ENCODE peak calls at places on chromosomes 6 and 20, in six cellular contexts. F is Panc1, D is left lung, E is esophagus squamous epithelium, Z is pancreas, G is ascending aorta. R is an unnamed sample.

GRCh38 chr20:4813839-4814695 is 92.4 kb downstream of the PRND start:
- DNase-seq in F (no peak), D (no peak), E (peak; percentile 31), Z (no peak), G (no peak), R (no peak)

GRCh38 chr20:32626859-32627636 is 41.9 kb upstream of the NOL4L start:
- DNase-seq in F (no peak), D (no peak), E (no peak), Z (no peak), G (no peak), R (no peak)

GRCh38 chr6:43509984-43510826 is at the start of gene LRRC73:
- DNase-seq in F (no peak), D (peak; percentile 90), E (peak; percentile 24), Z (peak; percentile 97), G (peak; percentile 94), R (peak; percentile 79)

GRCh38 chr6:150184850-150185480 is 42.1 kb downstream of the PPP1R14C start:
- DNase-seq in F (no peak), D (no peak), E (no peak), Z (no peak), G (no peak), R (no peak)

GRCh38 chr20:31566332-31566657 is 38.8 kb upstream of the ID1 start:
- DNase-seq in F (no peak), D (no peak), E (no peak), Z (no peak), G (no peak), R (no peak)

GRCh38 chr6:131840936-131841583 is 33.2 kb downstream of the ENPP1 start:
- DNase-seq in F (no peak), D (no peak), E (no peak), Z (no peak), G (no peak), R (no peak)

GRCh38 chr20:17504326-17504897 is 26.8 kb downstream of the BFSP1 start:
- DNase-seq in F (no peak), D (no peak), E (no peak), Z (peak; percentile 57), G (no peak), R (peak; percentile 27)

GRCh38 chr6:41560440-41561192 is 14.4 kb downstream of the FOXP4 start:
- DNase-seq in F (no peak), D (peak; percentile 58), E (peak; percentile 40), Z (peak; percentile 91), G (no peak), R (peak; percentile 74)

GRCh38 chr6:18226451-18226850 is 37.9 kb downstream of the DEK start:
- DNase-seq in F (no peak), D (no peak), E (no peak), Z (no peak), G (no peak), R (no peak)

GRCh38 chr6:55239099-55239498 is 64.8 kb downstream of the HCRTR2 start:
- DNase-seq in F (no peak), D (no peak), E (no peak), Z (peak; percentile 19), G (no peak), R (no peak)

GRCh38 chr6:168053086-168053956 is 25.7 kb downstream of the FRMD1 start:
- DNase-seq in F (no peak), D (no peak), E (no peak), Z (no peak), G (no peak), R (no peak)

GRCh38 chr20:54051019-54051418 is 19.4 kb downstream of the BCAS1 start:
- DNase-seq in F (no peak), D (no peak), E (no peak), Z (no peak), G (no peak), R (no peak)

GRCh38 chr20:63309261-63310071 is 16.5 kb downstream of the COL20A1 start:
- DNase-seq in F (no peak), D (no peak), E (no peak), Z (peak; percentile 82), G (no peak), R (peak; percentile 39)

GRCh38 chr6:160082627-160083026 is 39.0 kb upstream of the SLC22A1 start:
- DNase-seq in F (no peak), D (no peak), E (no peak), Z (no peak), G (no peak), R (no peak)

GRCh38 chr20:56722042-56722441 is 92.9 kb downstream of the TFAP2C start:
- DNase-seq in F (no peak), D (peak; percentile 34), E (no peak), Z (no peak), G (no peak), R (no peak)

GRCh38 chr6:111808493-111808892 is 64.8 kb downstream of the FYN start:
- DNase-seq in F (no peak), D (no peak), E (no peak), Z (no peak), G (no peak), R (no peak)

GRCh38 chr6:66788579-66788978 is 1081.6 kb upstream of the EYS start:
- DNase-seq in F (no peak), D (no peak), E (no peak), Z (peak; percentile 23), G (no peak), R (no peak)

GRCh38 chr6:167791780-167792478 is 34.8 kb upstream of the AFDN start:
- DNase-seq in F (no peak), D (no peak), E (no peak), Z (no peak), G (no peak), R (no peak)

GRCh38 chr6:139699335-139699734 is 324.9 kb upstream of the CITED2 start:
- DNase-seq in F (no peak), D (no peak), E (no peak), Z (no peak), G (no peak), R (no peak)

GRCh38 chr6:127641905-127642304 is 64.9 kb downstream of the C6orf58 start:
- DNase-seq in F (peak; percentile 28), D (no peak), E (no peak), Z (no peak), G (no peak), R (no peak)

GRCh38 chr6:113980937-113981554 is 10.1 kb upstream of the HDAC2 start:
- DNase-seq in F (no peak), D (no peak), E (no peak), Z (no peak), G (no peak), R (no peak)

GRCh38 chr20:44228465-44229258 is 18.1 kb upstream of the OSER1 start:
- DNase-seq in F (no peak), D (no peak), E (no peak), Z (no peak), G (no peak), R (no peak)

GRCh38 chr20:11776687-11777086 is 141.0 kb upstream of the BTBD3 start:
- DNase-seq in F (no peak), D (no peak), E (no peak), Z (no peak), G (no peak), R (no peak)

GRCh38 chr20:11772226-11772730 is 145.4 kb upstream of the BTBD3 start:
- DNase-seq in F (no peak), D (no peak), E (no peak), Z (no peak), G (no peak), R (no peak)

GRCh38 chr20:11777861-11778570 is 139.7 kb upstream of the BTBD3 start:
- DNase-seq in F (no peak), D (no peak), E (no peak), Z (no peak), G (no peak), R (no peak)

GRCh38 chr20:11780765-11781369 is 136.8 kb upstream of the BTBD3 start:
- DNase-seq in F (no peak), D (no peak), E (no peak), Z (no peak), G (no peak), R (no peak)

DNA sequence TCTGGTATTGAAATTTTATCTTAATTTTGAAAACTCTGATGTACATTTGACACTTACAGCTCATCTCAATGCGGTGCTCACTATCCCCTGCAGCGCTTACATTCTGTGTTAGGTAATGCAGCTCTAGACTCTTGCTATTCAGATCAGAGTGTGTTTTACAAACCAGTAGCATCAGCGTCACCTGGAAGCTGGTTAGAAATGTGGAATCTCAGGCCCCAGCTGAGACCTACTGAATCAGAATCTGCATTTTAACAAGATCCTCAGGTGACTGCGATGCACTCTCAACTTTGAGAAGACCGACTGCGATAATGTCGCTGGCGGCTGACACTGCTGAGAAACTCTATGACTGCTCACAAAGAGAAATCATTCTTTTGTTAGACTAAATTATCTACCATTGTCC is 140.3 kb upstream of the BTBD3 start:
- DNase-seq in F (no peak), D (no peak), E (no peak), Z (no peak), G (no peak), R (no peak)
- H3K4me3 ChIP-seq in F (no peak overlapping the region), D (no peak overlapping the region), E (peak overlapping the region; percentile 33), Z (no peak overlapping the region), G (no peak overlapping the region), R (no peak overlapping the region)

DNA sequence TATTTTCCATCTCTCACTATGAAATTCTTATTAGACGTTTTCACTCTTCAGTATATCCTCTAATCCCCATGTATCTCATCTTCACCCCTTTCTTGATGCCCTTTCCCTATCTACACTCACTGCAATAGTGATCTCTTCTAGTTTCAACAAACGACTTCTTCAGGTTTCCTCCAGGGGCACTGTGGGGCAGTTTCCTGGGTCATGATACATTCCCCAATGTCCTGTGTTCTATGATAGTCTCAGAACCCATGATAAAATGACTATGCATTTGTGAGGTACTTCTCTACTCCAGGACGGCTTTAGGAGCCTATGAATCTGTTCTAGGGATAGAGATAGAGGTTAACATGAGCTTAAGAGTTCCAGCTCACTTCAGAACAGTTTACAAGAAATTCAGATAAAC is 183.3 kb downstream of the FOXC1 start:
- DNase-seq in F (no peak), D (no peak), E (no peak), Z (no peak), G (no peak), R (no peak)
- TF ChIP-seq CTCF in F (peak; percentile 56), D (no peak), E (no peak), Z (no peak), G (peak; percentile 20), R (no peak)

DNA sequence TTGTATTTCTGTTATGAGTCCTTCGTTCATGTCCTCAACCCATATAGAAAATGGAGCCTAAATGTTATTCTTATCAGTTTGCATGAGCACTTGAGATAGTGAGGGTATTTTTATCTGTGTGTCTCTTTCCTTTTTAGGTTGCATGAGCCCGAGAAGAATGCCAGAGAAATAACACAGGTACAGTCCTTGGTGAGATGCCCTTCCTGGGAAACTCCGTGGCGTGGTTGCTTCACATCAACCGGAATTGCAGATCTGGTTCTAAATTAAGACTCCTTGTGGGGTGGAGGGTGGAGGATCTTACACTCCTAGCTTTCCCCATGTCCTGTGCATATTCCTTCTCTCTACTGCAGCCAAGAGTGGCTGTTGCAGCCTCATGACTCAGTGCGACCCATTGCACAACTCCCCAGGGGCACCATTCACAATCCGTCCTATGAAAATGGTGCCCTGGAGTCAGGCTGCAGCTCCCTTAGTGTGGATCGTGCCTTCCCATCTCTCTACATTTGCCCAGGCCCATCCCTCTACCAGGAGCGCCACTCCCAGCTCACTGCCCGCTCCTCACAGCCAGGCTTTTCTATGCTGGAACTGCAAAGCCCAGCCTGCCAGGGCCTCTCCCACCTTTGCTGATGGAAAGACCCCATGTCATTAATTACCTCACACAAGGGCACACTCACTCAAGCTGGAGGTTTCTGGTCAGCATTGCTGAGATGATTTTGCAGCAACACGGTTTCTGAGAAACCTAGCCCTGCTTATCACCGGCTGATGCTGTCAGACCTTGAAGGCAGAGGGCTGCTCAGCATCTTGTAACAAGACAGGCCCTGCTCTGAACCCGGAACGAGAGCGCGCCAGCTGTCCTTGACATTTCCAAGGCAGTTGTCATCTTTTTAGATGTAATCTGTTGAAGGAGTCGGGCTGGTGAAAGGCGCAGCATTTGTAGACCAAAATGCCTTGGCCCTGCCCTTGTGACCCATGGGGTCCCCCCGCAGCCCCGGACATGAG is 39.7 kb downstream of the SIRPA start:
- DNase-seq in F (no peak), D (no peak), E (no peak), Z (no peak), G (peak; percentile 93), R (peak; percentile 78)
- H3K4me3 ChIP-seq in F (no peak overlapping the region), D (no peak overlapping the region), E (no peak overlapping the region), Z (no peak overlapping the region), G (no peak overlapping the region), R (no peak overlapping the region)

GRCh38 chr6:64732888-64733287 is 974.1 kb downstream of the EYS start:
- DNase-seq in F (no peak), D (no peak), E (no peak), Z (no peak), G (no peak), R (no peak)
- TF ChIP-seq CTCF in F (peak; percentile 15), D (no peak), E (no peak), Z (no peak), G (no peak), R (no peak)

R was measured in uterus.